ENCODE peak calls at places on chromosomes 16 and 17, in ten cellular contexts. A, I, U, T, J, P, L, D, M and O are unnamed samples.

GRCh38 chr17:34615326-34615725 is 35.9 kb downstream of the TMEM132E start:
- DNase-seq in L (no peak), J (no peak), M (no peak), T (no peak), U (no peak), P (no peak), I (no peak), D (no peak), A (no peak), O (no peak)

GRCh38 chr17:32725697-32726096 is 151.2 kb downstream of the MYO1D start:
- DNase-seq in L (no peak), P (no peak), A (no peak), D (no peak), M (no peak), U (no peak), J (no peak), I (no peak), T (no peak), O (no peak)

GRCh38 chr17:2940352-2940751 is 123.1 kb downstream of the OR1D5 start:
- DNase-seq in T (no peak), L (no peak), D (no peak), A (no peak), U (peak; percentile 61), P (no peak), I (no peak), J (peak; percentile 79), M (peak; percentile 26), O (no peak)

GRCh38 chr16:6645758-6646423 is 686.8 kb upstream of the RBFOX1 start:
- DNase-seq in J (no peak), D (no peak), L (no peak), M (no peak), P (no peak), I (no peak), U (no peak), T (no peak), A (no peak), O (no peak)

GRCh38 chr17:752620-753219 is 656 bp upstream of the GEMIN4 start:
- DNase-seq in U (peak; percentile 73), A (no peak), L (peak; percentile 77), M (peak; percentile 64), I (no peak), D (no peak), J (peak; percentile 76), T (peak; percentile 60), P (peak; percentile 28), O (peak; percentile 87)

GRCh38 chr16:88505405-88506082 is 52.5 kb downstream of the ZFPM1 start:
- DNase-seq in T (peak; percentile 89), I (no peak), D (peak; percentile 79), J (peak; percentile 88), M (no peak), U (no peak), P (peak; percentile 53), A (no peak), L (no peak), O (no peak)

GRCh38 chr17:8887834-8888703 is 20.6 kb upstream of the PIK3R6 start:
- DNase-seq in T (no peak), J (no peak), D (peak; percentile 87), L (no peak), M (no peak), P (peak; percentile 14), I (no peak), A (no peak), U (no peak), O (no peak)

GRCh38 chr17:28211811-28212210 is 107.2 kb upstream of the TMEM97 start:
- DNase-seq in M (no peak), D (no peak), P (no peak), J (no peak), T (no peak), A (no peak), L (no peak), I (no peak), U (no peak), O (no peak)

GRCh38 chr17:7403043-7403901 is 625 bp downstream of the TMEM256 start:
- DNase-seq in U (no peak), D (peak; percentile 76), I (no peak), L (no peak), A (peak; percentile 95), M (no peak), P (peak; percentile 51), J (peak; percentile 33), T (peak; percentile 75), O (peak; percentile 84)

GRCh38 chr16:84718-85452 is 6.9 kb downstream of the MPG start:
- DNase-seq in T (peak; percentile 34), M (no peak), U (no peak), D (no peak), A (no peak), I (peak; percentile 61), L (peak; percentile 97), P (no peak), J (peak; percentile 53), O (peak; percentile 85)

GRCh38 chr17:37558299-37558698 is 50.9 kb downstream of the SYNRG start:
- DNase-seq in L (no peak), J (no peak), A (no peak), I (no peak), T (no peak), P (no peak), M (no peak), D (no peak), U (no peak), O (no peak)

GRCh38 chr17:67385122-67385988 is 8.3 kb downstream of the PITPNC1 start:
- DNase-seq in I (no peak), L (no peak), D (no peak), P (no peak), J (no peak), A (no peak), T (no peak), U (no peak), M (no peak), O (no peak)

GRCh38 chr17:72120878-72121163 is at the start of gene SOX9:
- DNase-seq in A (no peak), I (peak; percentile 85), U (peak; percentile 91), D (peak; percentile 85), L (no peak), T (peak; percentile 91), J (peak; percentile 92), M (peak; percentile 97), P (no peak), O (peak; percentile 91)

GRCh38 chr17:56699186-56699895 is 105.8 kb downstream of the NOG start:
- DNase-seq in J (peak; percentile 32), D (peak; percentile 61), A (peak; percentile 94), M (peak; percentile 39), I (peak; percentile 77), L (peak; percentile 56), T (peak; percentile 39), U (peak; percentile 82), P (no peak), O (peak; percentile 69)
- TF ChIP-seq POLR2AphosphoS5 in J (peak; percentile 61), D (no peak), A (peak; percentile 82), M (no peak), I (no peak), L (peak; percentile 55), T (peak; percentile 33), U (no peak), P (no peak), O (no peak)

GRCh38 chr17:80356231-80356856 is 58.6 kb upstream of the ENDOV start:
- DNase-seq in L (no peak), J (no peak), D (no peak), P (no peak), A (no peak), U (no peak), M (no peak), I (no peak), T (no peak), O (peak; percentile 51)

GRCh38 chr17:80360396-80360795 is 54.6 kb upstream of the ENDOV start:
- DNase-seq in J (no peak), L (no peak), D (no peak), I (no peak), P (no peak), U (peak; percentile 27), T (no peak), A (no peak), M (no peak), O (no peak)

GRCh38 chr17:80358131-80358530 is 56.8 kb upstream of the ENDOV start:
- DNase-seq in L (no peak), M (no peak), J (no peak), D (no peak), A (no peak), U (peak; percentile 15), T (no peak), I (no peak), P (no peak), O (no peak)

GRCh38 chr17:80359422-80360110 is 55.4 kb upstream of the ENDOV start:
- DNase-seq in P (no peak), D (no peak), A (no peak), M (no peak), L (no peak), T (no peak), J (no peak), I (no peak), U (peak; percentile 6), O (no peak)

DNA sequence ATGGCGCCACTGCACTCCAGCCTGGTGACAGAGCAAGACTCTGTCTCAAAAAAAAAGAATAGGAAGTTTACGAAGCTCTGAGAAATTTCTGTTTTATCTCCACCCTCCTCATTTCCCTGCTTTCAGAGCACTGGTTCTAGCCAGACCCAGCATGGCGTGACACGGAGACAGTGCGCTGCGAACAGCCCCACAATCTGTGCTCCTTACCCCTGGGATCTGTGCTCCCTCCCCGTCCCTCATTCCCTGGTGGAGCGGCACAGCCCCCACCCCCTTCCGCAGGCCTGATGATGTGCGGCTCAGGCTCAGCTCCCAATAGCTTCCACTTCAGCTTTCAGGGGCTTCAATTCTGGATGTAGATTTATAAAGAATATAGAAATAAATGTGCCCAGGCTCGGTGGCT is 56.1 kb upstream of the ENDOV start:
- DNase-seq in D (no peak), U (peak; percentile 42), J (no peak), A (no peak), T (no peak), L (no peak), P (no peak), M (no peak), I (no peak), O (peak; percentile 34)
- H3K36me3 ChIP-seq in D (peaks cover 51% of the 10 kb centered on the region), U (peaks cover 15% of the 10 kb centered on the region), J (peaks cover 97% of the 10 kb centered on the region), A (peaks cover 79% of the 10 kb centered on the region), T (no peaks in the 10 kb centered on the region), L (peaks cover 9% of the 10 kb centered on the region), P (peaks cover 64% of the 10 kb centered on the region), M (no peaks in the 10 kb centered on the region), I (peaks cover 48% of the 10 kb centered on the region), O (peaks cover 98% of the 10 kb centered on the region)

GRCh38 chr17:13995856-13996635 is 73.3 kb upstream of the COX10 start:
- DNase-seq in J (no peak), I (no peak), M (no peak), D (no peak), U (no peak), P (no peak), A (no peak), L (no peak), T (no peak), O (no peak)
- TF ChIP-seq POLR2AphosphoS5 in J (no peak), I (no peak), M (no peak), D (no peak), U (no peak), P (no peak), A (no peak), L (no peak), T (no peak), O (no peak)

DNA sequence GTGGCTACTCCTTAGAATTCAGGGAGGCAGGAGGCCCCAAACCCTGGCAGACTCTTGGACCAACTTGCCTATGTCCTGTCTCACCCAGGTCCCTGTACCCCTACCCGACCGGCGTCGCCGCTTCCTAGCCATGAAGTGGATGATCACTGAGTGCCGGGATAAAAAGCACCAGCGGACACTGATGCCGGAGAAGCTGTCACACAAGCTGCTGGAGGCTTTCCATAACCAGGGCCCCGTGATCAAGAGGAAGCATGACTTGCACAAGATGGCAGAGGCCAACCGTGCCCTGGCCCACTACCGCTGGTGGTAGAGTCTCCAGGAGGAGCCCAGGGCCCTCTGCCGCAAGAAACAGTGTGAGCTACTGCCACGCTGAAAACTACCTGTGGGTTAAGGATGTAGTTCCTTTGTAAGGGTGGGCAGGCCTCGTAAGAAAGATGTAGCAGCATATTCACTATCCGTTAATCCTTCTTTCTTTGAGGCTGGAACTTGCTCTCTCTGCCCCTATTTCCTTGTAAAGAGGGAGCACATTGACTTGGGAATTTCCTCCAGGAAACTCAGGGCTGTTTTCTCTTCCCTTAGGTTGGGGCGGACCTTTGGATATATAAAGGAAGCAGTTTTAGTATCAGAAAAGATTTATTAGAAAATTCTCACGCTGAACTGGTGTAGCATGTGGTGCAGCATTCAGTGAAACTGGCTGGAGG is 4.1 kb downstream of the MRPS7 start:
- DNase-seq in A (no peak), L (peak; percentile 96), J (no peak), U (no peak), P (no peak), I (no peak), M (no peak), T (no peak), D (no peak), O (no peak)
- H3K36me3 ChIP-seq in A (peaks cover 25% of the 10 kb centered on the region), L (peaks cover 3% of the 10 kb centered on the region), J (peaks cover 44% of the 10 kb centered on the region), U (no peaks in the 10 kb centered on the region), P (peaks cover 46% of the 10 kb centered on the region), I (peaks cover 7% of the 10 kb centered on the region), M (no peaks in the 10 kb centered on the region), T (no peaks in the 10 kb centered on the region), D (peaks cover 26% of the 10 kb centered on the region), O (peaks cover 27% of the 10 kb centered on the region)